ENCODE peak calls at places on chromosomes 16 and 17, in seven cellular contexts. B, U, M, L, Y, A and W are unnamed samples.
A peak's percentile ranks its signal among the peaks of the same experiment; 100 is the strongest.

GRCh38 chr16:12356622-12357365 is 380.3 kb downstream of the SNX29 start:
- DNase-seq in Y (no peak), A (no peak), U (no peak), B (no peak), M (no peak), L (no peak), W (no peak)

GRCh38 chr17:81253358-81254131 is 14.4 kb downstream of the NDUFAF8 start:
- DNase-seq in L (no peak), A (no peak), M (no peak), Y (peak; percentile 40), U (peak; percentile 31), B (peak; percentile 45), W (peak; percentile 61)

GRCh38 chr16:29644973-29645698 is 17.9 kb upstream of the SPN start:
- DNase-seq in B (peak; percentile 49), Y (no peak), A (no peak), L (no peak), U (no peak), M (no peak), W (no peak)

GRCh38 chr16:84806256-84806889 is 13.4 kb upstream of the CRISPLD2 start:
- DNase-seq in A (no peak), U (no peak), M (no peak), L (no peak), B (peak; percentile 31), Y (peak; percentile 91), W (no peak)

GRCh38 chr17:77728871-77729270 is 229.6 kb upstream of the TNRC6C start:
- DNase-seq in L (no peak), A (no peak), M (no peak), Y (no peak), B (no peak), U (no peak), W (no peak)

GRCh38 chr17:48555183-48555615 is 10.3 kb upstream of the HOXB2 start:
- DNase-seq in Y (peak; percentile 99), L (no peak), M (no peak), B (peak; percentile 14), A (no peak), U (peak; percentile 85), W (peak; percentile 95)

GRCh38 chr16:28531777-28532744 is 6.7 kb downstream of the NUPR1 start:
- DNase-seq in L (no peak), A (peak; percentile 35), U (no peak), M (no peak), Y (peak; percentile 34), B (peak; percentile 42), W (no peak)

GRCh38 chr16:50313596-50314483 is 47.5 kb downstream of the ADCY7 start:
- DNase-seq in Y (no peak), M (no peak), A (no peak), B (no peak), L (no peak), U (no peak), W (no peak)

GRCh38 chr17:2025220-2025621 is at the start of gene RTN4RL1:
- DNase-seq in Y (peak; percentile 68), A (no peak), L (no peak), M (no peak), B (peak; percentile 42), U (peak; percentile 24), W (peak; percentile 86)

GRCh38 chr16:51465026-51465425 is 314.0 kb upstream of the SALL1 start:
- DNase-seq in M (no peak), Y (peak; percentile 36), A (no peak), U (no peak), B (no peak), L (no peak), W (no peak)

GRCh38 chr16:5056347-5056746 is 9.4 kb downstream of the C16orf89 start:
- DNase-seq in L (no peak), Y (no peak), M (no peak), A (no peak), B (peak; percentile 72), U (no peak), W (peak; percentile 56)

GRCh38 chr16:31181102-31181830 is 1.3 kb downstream of the FUS start:
- DNase-seq in L (no peak), Y (peak; percentile 29), M (no peak), A (no peak), B (no peak), U (no peak), W (peak; percentile 69)

GRCh38 chr17:69525920-69526841 is 111.7 kb downstream of the MAP2K6 start:
- DNase-seq in L (peak; percentile 13), Y (peak; percentile 79), A (peak; percentile 35), M (peak; percentile 35), B (peak; percentile 69), U (peak; percentile 40), W (peak; percentile 44)

GRCh38 chr17:65314212-65314611 is 177.0 kb downstream of the RGS9 start:
- DNase-seq in U (no peak), L (no peak), B (no peak), Y (no peak), A (no peak), M (no peak), W (no peak)

GRCh38 chr17:76019830-76020467 is 7.2 kb downstream of the EVPL start:
- DNase-seq in U (no peak), L (no peak), A (no peak), M (no peak), B (no peak), Y (no peak), W (no peak)

GRCh38 chr17:37056622-37057021 is 107.9 kb downstream of the AATF start:
- DNase-seq in A (no peak), B (no peak), U (no peak), M (no peak), L (no peak), Y (no peak), W (no peak)

GRCh38 chr17:61201211-61201610 is 198.4 kb upstream of the TBX2 start:
- DNase-seq in L (no peak), B (no peak), M (peak; percentile 93), A (no peak), U (no peak), Y (peak; percentile 100), W (no peak)

GRCh38 chr17:83199500-83200201 is 120.2 kb downstream of the METRNL start:
- DNase-seq in B (no peak), L (no peak), U (no peak), Y (no peak), A (no peak), M (no peak), W (no peak)

GRCh38 chr17:80753946-80754345 is 209.3 kb downstream of the RPTOR start:
- DNase-seq in L (no peak), A (no peak), Y (no peak), B (no peak), M (no peak), U (no peak), W (no peak)

GRCh38 chr16:14310519-14310991 is 239.4 kb downstream of the MRTFB start:
- DNase-seq in A (no peak), M (no peak), U (no peak), L (no peak), Y (peak; percentile 86), B (peak; percentile 95), W (no peak)

GRCh38 chr16:63684702-63685101 is 1437.2 kb downstream of the CDH11 start:
- DNase-seq in A (no peak), L (no peak), B (no peak), M (no peak), U (no peak), Y (no peak), W (no peak)

GRCh38 chr16:9311303-9311954 is 220.0 kb downstream of the HAPSTR1 start:
- DNase-seq in A (peak; percentile 16), U (no peak), B (no peak), M (no peak), Y (no peak), L (peak; percentile 39), W (peak; percentile 2)

GRCh38 chr16:27698746-27699145 is 148.8 kb downstream of the KATNIP start:
- DNase-seq in Y (no peak), L (no peak), U (no peak), A (no peak), B (no peak), M (no peak), W (no peak)

GRCh38 chr17:39001703-39002637 is 34.8 kb upstream of the FBXO47 start:
- DNase-seq in A (no peak), Y (peak; percentile 47), U (no peak), B (no peak), M (peak; percentile 80), L (no peak), W (peak; percentile 35)

GRCh38 chr16:88681709-88682451 is 4.4 kb downstream of the SNAI3 start:
- DNase-seq in B (peak; percentile 97), Y (no peak), M (no peak), L (no peak), A (no peak), U (no peak), W (no peak)

GRCh38 chr17:50556803-50557202 is 3.7 kb upstream of the CACNA1G start:
- DNase-seq in A (no peak), Y (no peak), L (no peak), M (no peak), U (peak; percentile 78), B (no peak), W (peak; percentile 92)

GRCh38 chr17:29611351-29612093 is 11.2 kb downstream of the CORO6 start:
- DNase-seq in U (no peak), Y (no peak), L (no peak), B (no peak), M (no peak), A (no peak), W (no peak)

GRCh38 chr17:8148560-8148959 is 3.6 kb downstream of the PER1 start:
- DNase-seq in B (no peak), Y (no peak), A (no peak), L (no peak), U (no peak), M (no peak), W (no peak)

GRCh38 chr16:12120331-12120981 is 143.9 kb downstream of the SNX29 start:
- DNase-seq in U (no peak), M (no peak), L (no peak), B (no peak), A (no peak), Y (peak; percentile 79), W (peak; percentile 97)

GRCh38 chr17:17723354-17724261 is 42.4 kb downstream of the RAI1 start:
- DNase-seq in Y (peak; percentile 81), M (no peak), L (no peak), A (no peak), B (peak; percentile 41), U (no peak), W (peak; percentile 91)

GRCh38 chr16:11497329-11497805 is 89.4 kb downstream of the LITAF start:
- DNase-seq in A (no peak), L (no peak), B (peak; percentile 56), Y (peak; percentile 53), M (peak; percentile 20), U (peak; percentile 95), W (peak; percentile 99)

GRCh38 chr16:69937465-69937951 is 13.6 kb upstream of the CLEC18A start:
- DNase-seq in U (no peak), M (no peak), Y (peak; percentile 20), L (no peak), A (no peak), B (no peak), W (no peak)

GRCh38 chr16:76669288-76669687 is 392.1 kb downstream of the CNTNAP4 start:
- DNase-seq in B (no peak), L (no peak), U (no peak), M (no peak), Y (no peak), A (no peak), W (no peak)

GRCh38 chr17:81328925-81329278 is 33.8 kb upstream of the SLC38A10 start:
- DNase-seq in Y (peak; percentile 56), B (no peak), M (no peak), L (no peak), U (no peak), A (no peak), W (no peak)

GRCh38 chr17:31738067-31738466 is 121.0 kb downstream of the COPRS start:
- DNase-seq in M (no peak), B (no peak), U (no peak), A (no peak), L (no peak), Y (no peak), W (peak; percentile 12)

GRCh38 chr17:3965123-3965800 is 1.0 kb upstream of the ATP2A3 start:
- DNase-seq in B (peak; percentile 87), L (no peak), A (no peak), M (no peak), U (peak; percentile 73), Y (peak; percentile 36), W (peak; percentile 85)